ENCODE peak calls at places on chromosome 9, in eight cellular contexts. X is dorsolateral prefrontal cortex; G is neural progenitor cell; O is upper lobe of right lung; H is CD8-positive, alpha-beta memory T cell; Q is heart right ventricle; Y is lower lobe of right lung; F is brain microvascular endothelial cell. W is an unnamed sample. For H3K27me3, the result is how much of the 10 kb centered on the place peaks cover.

GRCh38 chr9:70444904-70445303 is 30.4 kb upstream of the KLF9 start:
- DNase-seq in G (no peak), Y (no peak), H (no peak), X (no peak), F (peak), Q (no peak), O (no peak), W (no peak)

GRCh38 chr9:94065535-94065961 is 18.7 kb upstream of the PTPDC1 start:
- DNase-seq in H (peak), Y (peak), F (peak), Q (peak), G (peak), X (peak), O (peak), W (peak)

GRCh38 chr9:87795178-87795577 is 69.3 kb downstream of the CTSL start:
- DNase-seq in X (no peak), Q (no peak), F (no peak), H (no peak), G (no peak), O (no peak), Y (no peak), W (no peak)

GRCh38 chr9:12759767-12760166 is 15.1 kb upstream of the LURAP1L start:
- DNase-seq in O (no peak), G (no peak), F (peak), X (no peak), Q (no peak), Y (no peak), H (no peak), W (no peak)

GRCh38 chr9:16335788-16336580 is 534.5 kb downstream of the BNC2 start:
- DNase-seq in G (no peak), H (no peak), F (peak), Y (no peak), O (no peak), X (no peak), Q (peak), W (no peak)

GRCh38 chr9:109098960-109099308 is 20.8 kb downstream of the TMEM245 start:
- DNase-seq in Q (no peak), F (no peak), O (no peak), H (no peak), Y (no peak), X (no peak), G (no peak), W (no peak)

GRCh38 chr9:118643118-118643517 is 726.1 kb downstream of the BRINP1 start:
- DNase-seq in H (no peak), G (peak), F (no peak), X (no peak), O (peak), Q (no peak), Y (peak), W (no peak)

GRCh38 chr9:34809504-34810186 is 99.7 kb upstream of the CCL21 start:
- DNase-seq in O (no peak), F (peak), X (no peak), G (peak), Y (no peak), H (no peak), Q (peak), W (no peak)

GRCh38 chr9:35690447-35691324 is 961 bp upstream of the TPM2 start:
- DNase-seq in O (peak), Y (peak), F (peak), G (peak), Q (peak), H (peak), X (no peak), W (no peak)

DNA sequence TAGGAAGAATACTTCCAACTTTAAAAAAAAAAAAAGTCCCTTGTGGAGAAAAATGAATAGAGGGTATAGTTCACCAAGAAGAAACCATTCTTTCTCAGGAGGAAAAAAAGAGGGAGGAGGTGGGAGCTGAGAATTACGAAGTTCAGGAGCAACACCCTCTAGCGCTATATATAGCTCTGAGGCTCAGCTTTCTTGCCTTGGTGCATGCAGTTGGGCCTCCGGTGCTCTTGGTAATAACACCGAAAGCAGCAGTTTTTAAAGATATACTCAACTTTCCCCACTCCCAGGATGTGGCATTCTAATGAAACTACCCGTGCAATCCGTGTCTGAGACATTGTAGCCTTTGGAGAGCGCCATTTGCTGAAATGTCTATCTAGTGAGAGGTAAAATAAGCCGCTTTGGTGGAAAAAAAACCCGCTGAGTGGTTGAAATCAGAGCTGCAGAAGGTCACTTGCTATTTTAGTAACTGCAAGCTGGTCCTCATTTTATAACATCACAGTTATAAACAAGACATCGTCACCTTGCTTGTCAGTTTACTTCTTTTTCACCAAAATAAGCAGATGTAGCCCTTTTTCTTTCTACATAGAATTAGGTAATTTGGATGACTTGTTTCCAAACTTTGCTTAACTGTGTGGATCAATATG is 156.4 kb downstream of the RORB start:
- DNase-seq in X (no peak), Q (no peak), H (no peak), O (no peak), F (no peak), Y (no peak), G (no peak), W (no peak)
- H3K27me3 ChIP-seq in X (under half), Q (under half), H (under half), O (under half), F (under half), Y (under half), G (under half), W (under half)

GRCh38 chr9:134950404-134950760 is 32.7 kb upstream of the FCN1 start:
- DNase-seq in G (no peak), F (no peak), Y (no peak), Q (no peak), X (no peak), O (peak), H (no peak), W (no peak)
- H3K27me3 ChIP-seq in G (under half), F (under half), Y (under half), Q (under half), X (under half), O (under half), H (under half), W (under half)

GRCh38 chr9:5874048-5874447 is 16.6 kb upstream of the MLANA start:
- DNase-seq in H (no peak), Y (no peak), X (no peak), F (no peak), G (no peak), O (no peak), Q (no peak), W (no peak)

GRCh38 chr9:5876711-5877110 is 14.0 kb upstream of the MLANA start:
- DNase-seq in Q (no peak), O (no peak), G (no peak), F (no peak), X (no peak), H (no peak), Y (no peak), W (no peak)

GRCh38 chr9:5872496-5872895 is 18.2 kb upstream of the MLANA start:
- DNase-seq in Q (no peak), O (no peak), X (no peak), F (no peak), Y (no peak), G (no peak), H (no peak), W (no peak)

GRCh38 chr9:5873439-5873838 is 17.2 kb upstream of the MLANA start:
- DNase-seq in Q (no peak), O (no peak), G (no peak), F (no peak), H (no peak), X (no peak), Y (no peak), W (no peak)

DNA sequence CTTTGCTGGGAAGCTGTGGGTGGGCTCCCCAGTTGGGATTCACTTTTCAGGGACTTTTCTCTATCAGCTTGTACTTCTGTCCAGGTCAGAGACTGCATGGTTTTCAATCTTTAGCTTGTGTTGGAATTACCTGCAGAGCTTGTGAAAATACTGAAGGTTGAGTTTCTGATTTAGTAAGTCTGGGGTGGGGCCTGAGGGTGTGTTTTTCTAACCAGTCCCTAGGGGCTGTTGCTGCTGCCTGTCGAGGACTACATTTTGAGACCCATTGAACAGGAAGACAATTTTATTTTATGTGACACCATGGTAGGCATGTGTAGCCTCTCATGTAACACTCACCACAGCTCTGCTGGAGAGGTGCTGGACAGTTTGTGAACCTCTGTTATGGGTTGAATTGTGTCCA is 14.7 kb upstream of the MLANA start:
- DNase-seq in H (no peak), X (no peak), Y (no peak), Q (no peak), F (no peak), O (no peak), G (no peak), W (no peak)
- H3K27me3 ChIP-seq in H (under half), X (under half), Y (under half), Q (under half), F (under half), O (under half), G (under half), W (under half)

DNA sequence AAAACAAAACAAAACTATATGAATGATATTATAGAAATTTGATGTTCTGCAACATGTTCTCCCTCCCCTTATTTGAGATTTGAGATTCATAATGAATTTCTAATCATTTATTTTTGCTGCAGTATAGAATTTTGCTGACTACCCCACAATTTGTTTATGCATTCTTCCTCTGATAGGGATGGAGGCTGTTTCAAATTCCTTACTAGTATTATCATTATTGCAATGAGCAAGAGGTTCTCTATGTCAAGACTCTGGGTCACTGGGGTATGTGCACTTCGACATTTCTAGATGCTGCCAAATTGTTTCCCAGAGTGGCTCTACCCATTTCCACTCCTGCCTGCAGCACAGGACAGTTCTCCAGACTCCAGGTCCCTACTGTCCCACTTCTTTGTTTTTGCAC is 54.9 kb upstream of the DAB2IP start:
- DNase-seq in X (no peak), Y (no peak), O (no peak), F (no peak), Q (no peak), G (no peak), H (no peak), W (no peak)
- H3K27me3 ChIP-seq in X (under half), Y (under half), O (under half), F (under half), Q (under half), G (under half), H (under half), W (under half)

GRCh38 chr9:132556226-132556625 is 26.2 kb upstream of the BARHL1 start:
- DNase-seq in Y (no peak), H (no peak), Q (no peak), O (no peak), F (no peak), X (no peak), G (peak), W (no peak)
- H3K27me3 ChIP-seq in Y (under half), H (under half), Q (under half), O (under half), F (under half), X (under half), G (under half), W (under half)

GRCh38 chr9:123686849-123687233 is 243.1 kb downstream of the DENND1A start:
- DNase-seq in H (no peak), Q (no peak), O (no peak), Y (no peak), X (no peak), G (no peak), F (no peak), W (no peak)

GRCh38 chr9:123686131-123686848 is 243.6 kb downstream of the DENND1A start:
- DNase-seq in Q (no peak), G (no peak), F (peak), O (no peak), X (no peak), Y (no peak), H (no peak), W (no peak)

GRCh38 chr9:123684393-123685149 is 245.4 kb downstream of the DENND1A start:
- DNase-seq in Q (no peak), X (no peak), H (no peak), Y (no peak), O (no peak), F (no peak), G (no peak), W (no peak)

GRCh38 chr9:123687246-123687721 is 242.6 kb downstream of the DENND1A start:
- DNase-seq in G (no peak), H (no peak), O (no peak), F (no peak), Y (no peak), Q (no peak), X (no peak), W (no peak)

DNA sequence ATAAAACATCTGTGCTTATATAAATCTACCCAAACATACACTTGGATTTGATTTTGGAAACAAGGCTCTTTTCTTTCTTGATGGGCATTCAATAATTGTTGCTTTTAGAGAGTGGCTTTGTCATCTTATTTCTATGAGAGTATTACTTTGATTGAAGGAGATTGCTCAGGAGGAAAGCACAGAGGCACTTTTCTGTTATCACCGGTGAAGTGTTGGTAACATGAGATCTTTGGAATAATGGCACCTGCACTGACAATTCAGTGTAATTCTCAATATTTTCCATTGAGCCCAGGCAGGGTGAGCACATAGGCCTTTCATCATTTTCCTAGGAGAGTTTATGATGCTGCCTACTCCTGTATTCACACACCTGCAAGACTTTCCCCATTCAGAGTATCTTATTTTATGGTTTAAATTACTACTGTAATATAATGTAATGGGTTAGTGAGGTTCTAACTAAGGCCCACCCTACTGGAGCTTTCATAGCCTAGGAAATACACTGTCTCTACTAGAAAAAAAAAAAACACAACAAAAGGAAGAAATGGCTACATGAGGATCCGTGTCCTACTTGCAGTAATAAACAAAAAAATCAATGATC is 244.3 kb downstream of the DENND1A start:
- DNase-seq in Y (no peak), O (no peak), F (no peak), Q (no peak), H (no peak), G (no peak), X (no peak), W (no peak)
- H3K27me3 ChIP-seq in Y (under half), O (under half), F (under half), Q (under half), H (under half), G (under half), X (under half), W (under half)

GRCh38 chr9:5938449-5938848 is 47.8 kb downstream of the MLANA start:
- DNase-seq in Y (no peak), X (no peak), Q (no peak), H (no peak), O (no peak), F (no peak), G (no peak), W (no peak)
- H3K27me3 ChIP-seq in Y (under half), X (under half), Q (under half), H (under half), O (under half), F (under half), G (under half), W (under half)

GRCh38 chr9:136698681-136699246 is 11.5 kb upstream of the AGPAT2 start:
- DNase-seq in H (no peak), F (no peak), X (no peak), Q (no peak), G (no peak), Y (no peak), O (no peak), W (no peak)

GRCh38 chr9:136696502-136696901 is 9.2 kb upstream of the AGPAT2 start:
- DNase-seq in Q (no peak), Y (no peak), X (no peak), G (no peak), H (no peak), F (no peak), O (peak), W (no peak)

GRCh38 chr9:136697146-136697820 is 10.0 kb upstream of the AGPAT2 start:
- DNase-seq in Y (no peak), F (no peak), X (no peak), G (no peak), H (no peak), O (peak), Q (peak), W (no peak)

GRCh38 chr9:136695955-136696354 is 8.7 kb upstream of the AGPAT2 start:
- DNase-seq in X (no peak), F (no peak), H (no peak), Q (no peak), O (peak), G (no peak), Y (no peak), W (no peak)

DNA sequence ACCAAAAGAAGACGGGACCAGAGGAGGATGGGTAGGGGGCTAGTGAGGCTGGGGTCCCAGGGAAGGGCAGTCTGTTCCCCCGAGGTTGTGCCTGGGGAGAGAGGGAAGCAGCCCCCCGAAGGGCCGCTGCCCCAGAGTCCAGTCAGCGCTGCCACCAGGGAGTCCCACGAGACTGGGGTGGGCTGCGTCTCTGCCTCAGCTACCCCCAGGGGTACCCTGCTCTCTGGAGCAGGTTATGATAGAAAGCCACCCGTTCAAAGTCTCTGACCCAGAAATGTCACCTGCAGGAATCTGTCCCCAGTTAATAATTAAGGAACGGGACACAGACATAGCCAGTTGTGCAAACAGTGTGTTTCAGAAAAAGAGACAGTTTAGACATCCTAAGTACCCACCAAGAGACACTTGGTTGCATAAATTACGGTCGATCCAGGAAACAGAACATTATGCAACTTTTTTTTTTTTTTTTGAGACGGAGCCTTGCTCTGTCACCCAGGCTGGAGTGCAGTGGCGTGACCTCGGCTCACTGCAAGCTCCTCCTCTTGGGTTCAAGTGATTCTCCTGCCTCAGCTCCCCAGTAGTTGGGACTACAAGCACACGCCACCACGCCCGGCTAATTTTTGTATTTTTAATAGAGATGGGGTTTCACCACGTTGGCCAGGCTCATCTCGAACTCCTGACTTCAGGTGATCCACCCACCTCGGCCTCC is 10.7 kb upstream of the AGPAT2 start:
- DNase-seq in F (no peak), H (no peak), Y (peak), G (no peak), O (peak), Q (no peak), X (no peak), W (no peak)
- H3K27me3 ChIP-seq in F (under half), H (under half), Y (under half), G (under half), O (under half), Q (under half), X (under half), W (under half)

W was measured in effector memory CD4-positive, alpha-beta T cell.